ENCODE peak calls at places on chromosomes 4 and X, in seven cellular contexts. N, Z, E, M, W, K and U are unnamed samples. For H3K9me3, the result is how much of the 10 kb centered on the place peaks cover.

GRCh38 chr4:76326515-76326914 is 20.0 kb downstream of the STBD1 start:
- DNase-seq in W (no peak), M (no peak), Z (no peak), E (no peak), K (no peak), N (no peak), U (no peak)

GRCh38 chr4:15455290-15455689 is 14.4 kb upstream of the CC2D2A start:
- DNase-seq in N (no peak), Z (no peak), M (no peak), K (peak), E (peak), W (no peak), U (peak)

GRCh38 chr4:43765514-43765913 is 683.1 kb downstream of the KCTD8 start:
- DNase-seq in E (no peak), K (no peak), W (no peak), N (no peak), M (no peak), Z (no peak), U (no peak)

GRCh38 chr4:79232555-79232954 is 93.3 kb downstream of the NAA11 start:
- DNase-seq in W (no peak), K (no peak), E (no peak), Z (no peak), M (no peak), N (no peak), U (no peak)

GRCh38 chr4:61614256-61614655 is 414.1 kb downstream of the ADGRL3 start:
- DNase-seq in Z (no peak), K (no peak), W (no peak), M (no peak), E (no peak), N (no peak), U (no peak)

GRCh38 chr4:126799471-126799870 is 833.3 kb upstream of the INTU start:
- DNase-seq in M (no peak), E (no peak), N (no peak), W (no peak), Z (no peak), K (no peak), U (no peak)

GRCh38 chr4:79445371-79445781 is 37.3 kb upstream of the GK2 start:
- DNase-seq in E (peak), Z (no peak), W (no peak), N (no peak), M (no peak), K (no peak), U (no peak)

GRCh38 chr4:62899607-62900364 is 1509.5 kb downstream of the TECRL start:
- DNase-seq in K (no peak), N (no peak), W (no peak), M (no peak), Z (no peak), E (no peak), U (no peak)

GRCh38 chr4:165111906-165112257 is 778 bp downstream of the TMEM192 start:
- DNase-seq in N (no peak), K (no peak), M (no peak), W (no peak), Z (no peak), E (no peak), U (no peak)

GRCh38 chrX:73206366-73206765 is 8.3 kb downstream of the NAP1L2 start:
- DNase-seq in M (no peak), W (no peak), E (no peak), Z (no peak), N (no peak), K (no peak), U (no peak)

GRCh38 chr4:85747871-85748491 is 273.0 kb downstream of the ARHGAP24 start:
- DNase-seq in Z (peak), W (no peak), E (peak), N (peak), M (no peak), K (peak), U (no peak)

GRCh38 chrX:129693343-129693742 is 38.6 kb upstream of the APLN start:
- DNase-seq in W (no peak), M (no peak), N (no peak), K (no peak), E (no peak), Z (no peak), U (no peak)

GRCh38 chr4:56619160-56619559 is 61.9 kb downstream of the HOPX start:
- DNase-seq in Z (no peak), E (no peak), W (no peak), N (no peak), K (no peak), M (no peak), U (no peak)

GRCh38 chrX:131402124-131402811 is 113.2 kb upstream of the IGSF1 start:
- DNase-seq in Z (no peak), M (no peak), N (no peak), W (no peak), K (no peak), E (no peak), U (no peak)

GRCh38 chr4:40507977-40508376 is 121.7 kb downstream of the RBM47 start:
- DNase-seq in E (peak), Z (no peak), M (peak), K (no peak), N (no peak), W (no peak), U (no peak)

GRCh38 chr4:147362868-147363440 is 117.9 kb upstream of the EDNRA start:
- DNase-seq in W (no peak), K (peak), M (peak), Z (no peak), E (no peak), N (no peak), U (no peak)

GRCh38 chr4:404006-404405 is 66.4 kb downstream of the ZNF141 start:
- DNase-seq in K (no peak), Z (no peak), N (no peak), M (no peak), E (no peak), W (no peak), U (no peak)
- H3K9me3 ChIP-seq in K (under half), Z (under half), N (under half), M (half or more), E (under half), W (under half), U (half or more)

DNA sequence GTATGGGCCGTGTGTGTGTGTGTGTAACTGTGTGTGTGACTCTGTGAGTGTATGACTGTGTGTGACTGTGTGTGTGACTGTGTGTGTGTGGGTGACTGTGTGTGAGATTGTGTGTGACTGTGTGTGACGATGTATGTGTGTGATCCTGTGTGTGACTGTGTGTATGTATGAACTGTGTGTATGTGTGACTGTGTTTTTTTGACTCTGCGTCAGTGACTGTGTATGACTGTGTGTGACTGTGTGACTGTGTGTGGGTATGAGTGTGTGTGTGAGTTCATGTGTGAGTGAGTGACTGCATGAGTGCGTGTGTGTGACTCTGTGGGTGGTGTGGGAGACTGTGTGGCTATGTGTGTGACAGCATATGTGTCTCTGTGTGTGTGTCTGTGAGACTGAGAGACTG is 81.8 kb downstream of the ZNF718 start:
- DNase-seq in Z (no peak), E (no peak), M (no peak), K (no peak), W (no peak), N (no peak), U (no peak)
- H3K9me3 ChIP-seq in Z (under half), E (under half), M (half or more), K (under half), W (under half), N (half or more), U (under half)

GRCh38 chr4:30610361-30610760 is 109.8 kb upstream of the PCDH7 start:
- DNase-seq in K (no peak), N (no peak), Z (no peak), W (no peak), E (no peak), M (no peak), U (no peak)

GRCh38 chr4:30617836-30618235 is 102.3 kb upstream of the PCDH7 start:
- DNase-seq in N (no peak), W (no peak), Z (no peak), K (no peak), M (no peak), E (no peak), U (no peak)

GRCh38 chr4:30616943-30617646 is 103.1 kb upstream of the PCDH7 start:
- DNase-seq in N (no peak), M (no peak), Z (no peak), W (no peak), K (no peak), E (no peak), U (no peak)

GRCh38 chr4:30619679-30620078 is 100.5 kb upstream of the PCDH7 start:
- DNase-seq in E (peak), Z (no peak), M (no peak), N (no peak), W (no peak), K (no peak), U (no peak)

GRCh38 chr4:30614771-30615170 is 105.4 kb upstream of the PCDH7 start:
- DNase-seq in W (no peak), N (no peak), K (no peak), Z (no peak), E (no peak), M (no peak), U (no peak)
- H3K9me3 ChIP-seq in W (under half), N (under half), K (under half), Z (under half), E (under half), M (under half), U (under half)

DNA sequence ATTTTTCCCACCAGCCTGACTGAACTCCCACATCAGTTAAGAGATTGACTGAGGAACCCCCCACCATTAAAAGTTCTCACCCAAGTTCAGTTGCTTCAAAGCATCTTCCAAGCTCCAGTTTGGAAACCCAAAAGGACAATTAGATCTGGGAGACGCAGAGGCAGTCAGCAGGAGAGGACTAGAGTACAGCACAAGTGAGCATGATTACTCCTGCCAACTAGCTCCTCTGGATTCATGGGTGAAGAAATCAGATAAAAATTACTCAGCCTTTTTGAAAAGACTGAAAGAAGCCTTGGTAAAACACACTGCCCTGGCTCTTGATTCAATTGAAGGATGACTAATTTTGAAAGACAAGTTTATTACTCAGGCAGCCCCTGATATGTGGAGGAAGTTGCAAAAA is 297.5 kb downstream of the ADAM29 start:
- DNase-seq in W (no peak), K (no peak), Z (no peak), E (no peak), M (no peak), N (no peak), U (no peak)
- H3K9me3 ChIP-seq in W (under half), K (under half), Z (under half), E (under half), M (half or more), N (under half), U (under half)

GRCh38 chr4:38089961-38090360 is 129.8 kb downstream of the PTTG2 start:
- DNase-seq in E (no peak), W (no peak), N (no peak), K (no peak), Z (no peak), M (no peak), U (no peak)
- H3K9me3 ChIP-seq in E (under half), W (under half), N (under half), K (under half), Z (under half), M (under half), U (under half)

GRCh38 chr4:384311-385010 is 46.8 kb downstream of the ZNF141 start:
- DNase-seq in E (no peak), W (no peak), M (no peak), Z (no peak), N (no peak), K (no peak), U (no peak)

GRCh38 chr4:385934-386707 is 48.5 kb downstream of the ZNF141 start:
- DNase-seq in W (no peak), Z (no peak), N (no peak), M (no peak), K (no peak), E (no peak), U (no peak)

DNA sequence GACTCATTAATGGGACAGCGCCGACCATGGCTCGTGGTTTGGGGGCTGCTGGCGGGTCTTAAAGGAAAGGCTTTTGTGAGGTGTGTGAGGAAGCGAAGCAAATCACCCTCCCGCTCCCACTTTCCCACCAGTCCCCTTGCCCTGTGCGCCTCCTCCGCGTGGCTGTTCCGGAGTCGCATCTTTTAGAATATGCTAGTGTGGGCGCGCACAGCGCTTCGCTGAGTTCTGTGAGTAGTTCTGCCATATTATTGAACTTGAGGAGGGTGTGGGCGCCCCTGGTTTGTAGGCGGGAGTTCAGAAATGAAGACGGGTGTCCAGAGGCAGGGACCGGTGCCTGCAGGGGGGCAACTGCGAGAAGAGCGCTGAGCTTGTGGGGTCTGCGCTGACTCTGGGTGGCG is 49.1 kb downstream of the ZNF141 start:
- DNase-seq in E (no peak), Z (no peak), K (no peak), M (no peak), N (no peak), W (no peak), U (no peak)
- H3K9me3 ChIP-seq in E (under half), Z (under half), K (under half), M (half or more), N (under half), W (under half), U (half or more)

GRCh38 chrX:143873343-143873742 is 10.5 kb upstream of the UBE2NL start:
- DNase-seq in E (no peak), Z (no peak), K (no peak), N (no peak), W (no peak), M (no peak), U (no peak)

DNA sequence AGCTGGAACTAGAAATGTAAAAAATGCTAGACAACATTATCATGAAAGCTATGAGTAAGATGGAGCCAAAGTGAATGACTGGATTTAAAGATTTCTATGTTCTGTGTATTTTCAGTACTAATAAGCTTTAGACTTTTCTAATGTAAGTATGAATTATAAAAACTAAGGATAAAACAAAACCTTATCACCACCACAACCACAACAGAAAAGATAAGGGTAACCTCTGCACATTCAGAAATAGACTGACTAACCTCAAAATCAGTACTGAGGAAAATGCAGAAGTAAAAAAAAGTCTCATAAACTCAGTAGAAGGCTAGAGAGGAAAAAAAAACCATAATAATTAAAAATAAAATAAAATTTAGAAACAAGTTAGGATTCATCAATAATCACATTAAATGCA is 14.9 kb upstream of the UBE2NL start:
- DNase-seq in Z (no peak), N (no peak), M (no peak), W (no peak), K (no peak), E (no peak), U (no peak)
- H3K9me3 ChIP-seq in Z (under half), N (under half), M (under half), W (under half), K (under half), E (under half), U (under half)

DNA sequence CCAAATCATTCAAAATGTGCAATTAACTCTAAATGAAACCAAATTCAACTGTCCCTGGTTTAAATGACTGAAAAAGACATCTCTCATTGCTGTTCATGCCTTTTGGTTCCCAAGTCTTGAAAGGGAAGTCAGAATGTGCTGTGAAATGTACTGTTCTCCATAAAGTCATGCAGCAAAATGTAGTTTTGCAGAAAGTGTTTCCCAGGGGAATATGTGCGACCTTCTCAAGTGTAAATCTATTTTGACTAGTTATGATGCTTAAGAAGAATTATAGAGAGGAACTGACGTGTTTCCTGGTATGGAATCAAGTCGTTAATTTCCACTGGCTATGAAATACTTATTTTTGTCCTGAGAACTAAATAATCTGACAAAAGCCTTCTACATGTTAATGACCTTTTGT is 223.1 kb downstream of the CLCN4 start:
- DNase-seq in N (no peak), K (no peak), E (peak), M (no peak), Z (no peak), W (no peak), U (no peak)
- H3K9me3 ChIP-seq in N (under half), K (under half), E (under half), M (under half), Z (under half), W (under half), U (under half)

GRCh38 chrX:46477435-46477834 is 67.8 kb downstream of the ZNF674 start:
- DNase-seq in N (no peak), K (peak), W (no peak), M (no peak), Z (no peak), E (no peak), U (no peak)
- H3K9me3 ChIP-seq in N (under half), K (under half), W (under half), M (under half), Z (under half), E (under half), U (under half)